ENCODE peak calls at places on chromosomes 5 and 9, in four cellular contexts. One of them, this sample, is unnamed.

GRCh38 chr5:154395407-154396106 is 50.2 kb upstream of the SAP30L start:
- DNase-seq in transverse colon: peak
- DNase-seq in CD8-positive, alpha-beta T cell: no peak
- DNase-seq in coronary artery: no peak
- DNase-seq in this sample: peak

GRCh38 chr9:15999422-16000339 is 446.8 kb downstream of the CCDC171 start:
- DNase-seq in transverse colon: no peak
- DNase-seq in CD8-positive, alpha-beta T cell: no peak
- DNase-seq in coronary artery: no peak
- DNase-seq in this sample: no peak

GRCh38 chr9:33044677-33045282 is 19.7 kb downstream of the DNAJA1 start:
- DNase-seq in transverse colon: peak
- DNase-seq in CD8-positive, alpha-beta T cell: no peak
- DNase-seq in coronary artery: no peak
- DNase-seq in this sample: no peak

GRCh38 chr9:37390759-37391158 is 31.7 kb upstream of the GRHPR start:
- DNase-seq in transverse colon: peak
- DNase-seq in CD8-positive, alpha-beta T cell: no peak
- DNase-seq in coronary artery: no peak
- DNase-seq in this sample: no peak

GRCh38 chr5:160260881-160261815 is 31.8 kb downstream of the FABP6 start:
- DNase-seq in transverse colon: peak
- DNase-seq in CD8-positive, alpha-beta T cell: no peak
- DNase-seq in coronary artery: no peak
- DNase-seq in this sample: peak

GRCh38 chr5:91187032-91187431 is 196.1 kb downstream of the ARRDC3 start:
- DNase-seq in transverse colon: no peak
- DNase-seq in CD8-positive, alpha-beta T cell: no peak
- DNase-seq in coronary artery: no peak
- DNase-seq in this sample: no peak

GRCh38 chr5:31364881-31365636 is 166.8 kb downstream of the DROSHA start:
- DNase-seq in transverse colon: no peak
- DNase-seq in CD8-positive, alpha-beta T cell: no peak
- DNase-seq in coronary artery: no peak
- DNase-seq in this sample: no peak

GRCh38 chr5:181204561-181205401 is at the start of gene TRIM7:
- DNase-seq in transverse colon: peak
- DNase-seq in CD8-positive, alpha-beta T cell: no peak
- DNase-seq in coronary artery: no peak
- DNase-seq in this sample: no peak

GRCh38 chr5:41118177-41118576 is 47.0 kb upstream of the MROH2B start:
- DNase-seq in transverse colon: no peak
- DNase-seq in CD8-positive, alpha-beta T cell: no peak
- DNase-seq in coronary artery: no peak
- DNase-seq in this sample: no peak

GRCh38 chr5:58456486-58456885 is 3.4 kb downstream of the PLK2 start:
- DNase-seq in transverse colon: no peak
- DNase-seq in CD8-positive, alpha-beta T cell: no peak
- DNase-seq in coronary artery: no peak
- DNase-seq in this sample: no peak
- H3K4me3 ChIP-seq in transverse colon: no peak
- H3K4me3 ChIP-seq in CD8-positive, alpha-beta T cell: no peak
- H3K4me3 ChIP-seq in coronary artery: peak
- H3K4me3 ChIP-seq in this sample: peak

GRCh38 chr5:143064661-143065060 is 294.5 kb downstream of the ARHGAP26 start:
- DNase-seq in transverse colon: no peak
- DNase-seq in CD8-positive, alpha-beta T cell: no peak
- DNase-seq in coronary artery: no peak
- DNase-seq in this sample: no peak
- H3K27ac ChIP-seq in transverse colon: peak
- H3K27ac ChIP-seq in CD8-positive, alpha-beta T cell: no peak
- H3K27ac ChIP-seq in coronary artery: no peak
- H3K27ac ChIP-seq in this sample: no peak

DNA sequence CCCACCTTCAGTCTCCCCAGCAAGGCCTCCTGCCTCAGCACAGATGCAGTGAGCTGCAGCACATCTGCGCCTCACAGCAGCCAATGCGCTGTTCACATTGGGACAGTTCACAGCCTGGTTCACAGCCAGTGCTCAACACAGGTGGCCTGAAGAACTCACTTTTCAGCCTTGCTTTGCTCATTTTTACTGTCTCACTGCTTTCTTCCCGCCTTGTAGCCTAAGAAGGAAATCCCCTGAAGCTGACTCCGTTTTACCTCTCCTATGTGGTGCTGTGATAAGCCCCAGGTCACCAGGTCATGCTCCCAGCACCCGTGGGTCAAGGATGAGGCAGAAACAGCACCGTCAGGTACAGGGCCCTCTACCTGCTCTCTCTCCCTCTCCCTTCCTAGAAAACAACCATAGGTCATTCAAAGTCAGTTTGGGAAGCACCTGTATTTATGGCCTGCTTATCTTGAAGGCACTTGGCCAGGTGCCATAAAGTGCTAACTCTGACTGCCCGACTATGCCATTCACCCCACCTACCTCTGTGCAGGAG is 1.1 kb downstream of the GCNT4 start:
- DNase-seq in transverse colon: peak
- DNase-seq in CD8-positive, alpha-beta T cell: no peak
- DNase-seq in coronary artery: no peak
- DNase-seq in this sample: no peak
- H3K4me3 ChIP-seq in transverse colon: no peak
- H3K4me3 ChIP-seq in CD8-positive, alpha-beta T cell: peak
- H3K4me3 ChIP-seq in coronary artery: peak
- H3K4me3 ChIP-seq in this sample: no peak

DNA sequence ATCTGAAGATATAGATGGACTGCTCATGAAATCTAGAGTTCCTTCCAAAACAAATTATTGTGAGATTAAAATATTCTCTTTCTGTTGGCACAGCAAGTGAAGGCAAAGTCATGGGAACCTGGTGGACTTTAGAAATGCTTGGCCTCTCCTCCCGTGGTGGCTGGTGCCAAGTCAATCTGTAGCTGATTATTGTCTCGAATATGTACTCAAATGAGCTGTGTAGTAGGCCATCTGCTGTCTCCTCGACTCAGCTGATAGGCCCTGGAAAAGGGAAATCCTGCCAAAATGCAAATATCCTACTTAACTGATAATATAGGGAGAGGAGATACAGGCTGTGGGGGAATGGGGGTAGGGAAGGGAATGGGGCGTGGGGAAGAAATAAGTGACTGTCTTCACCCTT is 69.4 kb downstream of the DAPK1 start:
- DNase-seq in transverse colon: no peak
- DNase-seq in CD8-positive, alpha-beta T cell: no peak
- DNase-seq in coronary artery: no peak
- DNase-seq in this sample: no peak
- H3K27ac ChIP-seq in transverse colon: no peak
- H3K27ac ChIP-seq in CD8-positive, alpha-beta T cell: no peak
- H3K27ac ChIP-seq in coronary artery: no peak
- H3K27ac ChIP-seq in this sample: peak

GRCh38 chr5:143588933-143589662 is 185.6 kb upstream of the NR3C1 start:
- DNase-seq in transverse colon: no peak
- DNase-seq in CD8-positive, alpha-beta T cell: no peak
- DNase-seq in coronary artery: no peak
- DNase-seq in this sample: no peak
- H3K4me3 ChIP-seq in transverse colon: no peak
- H3K4me3 ChIP-seq in CD8-positive, alpha-beta T cell: no peak
- H3K4me3 ChIP-seq in coronary artery: no peak
- H3K4me3 ChIP-seq in this sample: no peak

DNA sequence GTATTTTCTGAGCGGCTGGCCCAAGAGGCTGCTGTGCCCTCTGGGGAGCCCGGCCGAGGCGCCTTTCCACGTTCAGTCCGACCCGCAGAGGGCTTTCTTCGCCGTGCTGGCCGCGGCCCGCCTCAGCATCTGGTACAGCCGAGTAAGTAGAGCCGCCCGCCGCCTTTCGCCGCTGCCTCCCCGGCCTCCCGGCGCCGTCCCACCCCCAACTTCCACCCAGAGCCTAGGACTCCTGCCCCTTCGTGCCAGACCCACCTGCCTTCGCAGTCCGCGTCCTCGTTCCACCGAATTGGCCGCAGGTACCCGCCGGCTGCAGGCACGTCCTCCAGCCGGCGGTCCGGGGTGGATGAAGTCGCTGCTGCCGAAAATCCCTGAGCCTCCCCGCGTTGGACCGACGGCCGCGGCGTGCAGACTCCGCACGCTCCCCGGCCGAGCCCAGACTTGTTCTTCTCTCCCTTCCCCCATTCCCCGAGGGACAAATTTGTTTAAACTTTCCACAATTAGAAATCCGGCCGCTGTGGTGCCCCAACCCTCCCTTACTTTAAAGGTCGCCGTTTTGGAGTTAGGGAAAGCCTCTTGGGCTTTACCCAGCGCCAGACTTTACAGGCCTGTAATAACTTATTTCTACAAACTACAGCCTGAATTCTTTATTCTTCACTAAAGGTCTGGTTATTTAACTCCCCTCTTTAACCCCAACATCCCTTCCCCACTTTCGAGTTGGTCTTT is 568 bp downstream of the RIC1 start:
- DNase-seq in transverse colon: peak
- DNase-seq in CD8-positive, alpha-beta T cell: peak
- DNase-seq in coronary artery: peak
- DNase-seq in this sample: peak
- H3K27ac ChIP-seq in transverse colon: peak
- H3K27ac ChIP-seq in CD8-positive, alpha-beta T cell: peak
- H3K27ac ChIP-seq in coronary artery: peak
- H3K27ac ChIP-seq in this sample: peak

This sample was measured in lung.